ENCODE peak calls at places on chromosomes 13 and 19, in five cellular contexts. One of them, this sample, is unnamed. For H3K27me3, the result is how much of the 10 kb centered on the place peaks cover.

GRCh38 chr19:15180451-15181390 is 20.1 kb downstream of the NOTCH3 start:
- DNase-seq in heart right ventricle: peak
- DNase-seq in osteoblast: peak
- DNase-seq in PC-3: no peak
- DNase-seq in HL-60: no peak
- DNase-seq in this sample: peak

GRCh38 chr13:92966900-92967299 is 259.7 kb upstream of the GPC6 start:
- DNase-seq in heart right ventricle: no peak
- DNase-seq in osteoblast: no peak
- DNase-seq in PC-3: no peak
- DNase-seq in HL-60: no peak
- DNase-seq in this sample: no peak

GRCh38 chr19:17025361-17025760 is 1.2 kb downstream of the CPAMD8 start:
- DNase-seq in heart right ventricle: no peak
- DNase-seq in osteoblast: peak
- DNase-seq in PC-3: no peak
- DNase-seq in HL-60: no peak
- DNase-seq in this sample: no peak

GRCh38 chr13:49776871-49777270 is 15.6 kb downstream of the KPNA3 start:
- DNase-seq in heart right ventricle: no peak
- DNase-seq in osteoblast: no peak
- DNase-seq in PC-3: no peak
- DNase-seq in HL-60: no peak
- DNase-seq in this sample: no peak

GRCh38 chr19:50486823-50487515 is 10.3 kb upstream of the GARIN5A start:
- DNase-seq in heart right ventricle: no peak
- DNase-seq in osteoblast: no peak
- DNase-seq in PC-3: peak
- DNase-seq in HL-60: peak
- DNase-seq in this sample: no peak

GRCh38 chr19:9934132-9934950 is 2.0 kb downstream of the OLFM2 start:
- DNase-seq in heart right ventricle: peak
- DNase-seq in osteoblast: peak
- DNase-seq in PC-3: peak
- DNase-seq in HL-60: no peak
- DNase-seq in this sample: peak

GRCh38 chr13:30235206-30235605 is 72.1 kb downstream of the KATNAL1 start:
- DNase-seq in heart right ventricle: no peak
- DNase-seq in osteoblast: no peak
- DNase-seq in PC-3: no peak
- DNase-seq in HL-60: no peak
- DNase-seq in this sample: no peak

GRCh38 chr13:33244907-33245287 is 40.7 kb downstream of the STARD13 start:
- DNase-seq in heart right ventricle: no peak
- DNase-seq in osteoblast: peak
- DNase-seq in PC-3: no peak
- DNase-seq in HL-60: no peak
- DNase-seq in this sample: no peak

GRCh38 chr19:33434886-33435705 is 61.6 kb downstream of the CEBPG start:
- DNase-seq in heart right ventricle: no peak
- DNase-seq in osteoblast: peak
- DNase-seq in PC-3: no peak
- DNase-seq in HL-60: no peak
- DNase-seq in this sample: no peak

GRCh38 chr19:32238076-32238475 is 107.3 kb upstream of the ZNF507 start:
- DNase-seq in heart right ventricle: no peak
- DNase-seq in osteoblast: no peak
- DNase-seq in PC-3: no peak
- DNase-seq in HL-60: no peak
- DNase-seq in this sample: no peak

GRCh38 chr19:17441241-17442135 is 7.0 kb downstream of the TMEM221 start:
- DNase-seq in heart right ventricle: no peak
- DNase-seq in osteoblast: peak
- DNase-seq in PC-3: peak
- DNase-seq in HL-60: no peak
- DNase-seq in this sample: no peak

GRCh38 chr19:35099155-35099896 is 16.3 kb upstream of the FXYD3 start:
- DNase-seq in heart right ventricle: no peak
- DNase-seq in osteoblast: peak
- DNase-seq in PC-3: no peak
- DNase-seq in HL-60: no peak
- DNase-seq in this sample: peak

GRCh38 chr13:44620057-44620456 is 43.9 kb upstream of the TSC22D1 start:
- DNase-seq in heart right ventricle: no peak
- DNase-seq in osteoblast: no peak
- DNase-seq in PC-3: peak
- DNase-seq in HL-60: no peak
- DNase-seq in this sample: no peak

GRCh38 chr19:19820774-19821315 is 705 bp downstream of the ZNF506 start:
- DNase-seq in heart right ventricle: no peak
- DNase-seq in osteoblast: no peak
- DNase-seq in PC-3: no peak
- DNase-seq in HL-60: no peak
- DNase-seq in this sample: no peak

GRCh38 chr13:97567510-97568243 is 133.7 kb downstream of the RAP2A start:
- DNase-seq in heart right ventricle: no peak
- DNase-seq in osteoblast: no peak
- DNase-seq in PC-3: peak
- DNase-seq in HL-60: no peak
- DNase-seq in this sample: peak

GRCh38 chr19:15516363-15516762 is 8.0 kb downstream of the CYP4F22 start:
- DNase-seq in heart right ventricle: no peak
- DNase-seq in osteoblast: no peak
- DNase-seq in PC-3: no peak
- DNase-seq in HL-60: no peak
- DNase-seq in this sample: no peak

GRCh38 chr13:113924184-113924583 is 49.7 kb downstream of the C13orf46 start:
- DNase-seq in heart right ventricle: no peak
- DNase-seq in osteoblast: no peak
- DNase-seq in PC-3: no peak
- DNase-seq in HL-60: no peak
- DNase-seq in this sample: no peak

GRCh38 chr19:32122258-32122657 is 223.2 kb upstream of the ZNF507 start:
- DNase-seq in heart right ventricle: no peak
- DNase-seq in osteoblast: no peak
- DNase-seq in PC-3: no peak
- DNase-seq in HL-60: no peak
- DNase-seq in this sample: no peak

GRCh38 chr13:51831519-51831918 is 13.5 kb downstream of the TMEM272 start:
- DNase-seq in heart right ventricle: no peak
- DNase-seq in osteoblast: no peak
- DNase-seq in PC-3: no peak
- DNase-seq in HL-60: no peak
- DNase-seq in this sample: no peak

GRCh38 chr13:70894258-70894657 is 786.0 kb upstream of the KLHL1 start:
- DNase-seq in heart right ventricle: no peak
- DNase-seq in osteoblast: no peak
- DNase-seq in PC-3: no peak
- DNase-seq in HL-60: no peak
- DNase-seq in this sample: no peak

GRCh38 chr13:79547821-79548220 is 66.9 kb downstream of the NDFIP2 start:
- DNase-seq in heart right ventricle: no peak
- DNase-seq in osteoblast: no peak
- DNase-seq in PC-3: no peak
- DNase-seq in HL-60: no peak
- DNase-seq in this sample: no peak

GRCh38 chr13:45807520-45808099 is 43.9 kb downstream of the SIAH3 start:
- DNase-seq in heart right ventricle: peak
- DNase-seq in osteoblast: no peak
- DNase-seq in PC-3: peak
- DNase-seq in HL-60: peak
- DNase-seq in this sample: peak

GRCh38 chr19:1768248-1768647 is 14.9 kb downstream of the ONECUT3 start:
- DNase-seq in heart right ventricle: no peak
- DNase-seq in osteoblast: no peak
- DNase-seq in PC-3: no peak
- DNase-seq in HL-60: no peak
- DNase-seq in this sample: no peak

GRCh38 chr13:74708629-74709028 is 574.4 kb upstream of the KLF12 start:
- DNase-seq in heart right ventricle: no peak
- DNase-seq in osteoblast: no peak
- DNase-seq in PC-3: no peak
- DNase-seq in HL-60: no peak
- DNase-seq in this sample: no peak

GRCh38 chr13:92433963-92434362 is 792.6 kb upstream of the GPC6 start:
- DNase-seq in heart right ventricle: no peak
- DNase-seq in osteoblast: no peak
- DNase-seq in PC-3: no peak
- DNase-seq in HL-60: no peak
- DNase-seq in this sample: no peak

GRCh38 chr19:13269348-13269747 is 119.1 kb downstream of the IER2 start:
- DNase-seq in heart right ventricle: no peak
- DNase-seq in osteoblast: no peak
- DNase-seq in PC-3: no peak
- DNase-seq in HL-60: no peak
- DNase-seq in this sample: no peak

GRCh38 chr13:69092615-69093322 is 1014.9 kb upstream of the ATXN8OS start:
- DNase-seq in heart right ventricle: no peak
- DNase-seq in osteoblast: no peak
- DNase-seq in PC-3: no peak
- DNase-seq in HL-60: no peak
- DNase-seq in this sample: no peak

GRCh38 chr13:104143760-104144406 is 1077.7 kb upstream of the SLC10A2 start:
- DNase-seq in heart right ventricle: no peak
- DNase-seq in osteoblast: no peak
- DNase-seq in PC-3: peak
- DNase-seq in HL-60: no peak
- DNase-seq in this sample: no peak

GRCh38 chr13:106520205-106521004 is 15.1 kb downstream of the EFNB2 start:
- DNase-seq in heart right ventricle: no peak
- DNase-seq in osteoblast: no peak
- DNase-seq in PC-3: peak
- DNase-seq in HL-60: no peak
- DNase-seq in this sample: no peak

GRCh38 chr19:4519172-4519496 is 848 bp upstream of the PLIN4 start:
- DNase-seq in heart right ventricle: no peak
- DNase-seq in osteoblast: no peak
- DNase-seq in PC-3: no peak
- DNase-seq in HL-60: no peak
- DNase-seq in this sample: no peak

GRCh38 chr13:51559916-51560315 is 24.3 kb upstream of the WDFY2 start:
- DNase-seq in heart right ventricle: no peak
- DNase-seq in osteoblast: no peak
- DNase-seq in PC-3: no peak
- DNase-seq in HL-60: peak
- DNase-seq in this sample: no peak

GRCh38 chr19:15506074-15506565 is 2.2 kb upstream of the CYP4F22 start:
- DNase-seq in heart right ventricle: no peak
- DNase-seq in osteoblast: no peak
- DNase-seq in PC-3: no peak
- DNase-seq in HL-60: no peak
- DNase-seq in this sample: no peak

GRCh38 chr13:50410921-50411712 is 395.9 kb downstream of the KCNRG start:
- DNase-seq in heart right ventricle: no peak
- DNase-seq in osteoblast: peak
- DNase-seq in PC-3: peak
- DNase-seq in HL-60: no peak
- DNase-seq in this sample: no peak

GRCh38 chr13:110538632-110539031 is 22.9 kb downstream of the RAB20 start:
- DNase-seq in heart right ventricle: peak
- DNase-seq in osteoblast: peak
- DNase-seq in PC-3: no peak
- DNase-seq in HL-60: no peak
- DNase-seq in this sample: no peak

GRCh38 chr13:100828226-100828625 is 153.6 kb upstream of the TMTC4 start:
- DNase-seq in heart right ventricle: no peak
- DNase-seq in osteoblast: no peak
- DNase-seq in PC-3: no peak
- DNase-seq in HL-60: no peak
- DNase-seq in this sample: no peak

GRCh38 chr19:13087795-13088537 is 14.7 kb downstream of the LYL1 start:
- DNase-seq in heart right ventricle: no peak
- DNase-seq in osteoblast: no peak
- DNase-seq in PC-3: no peak
- DNase-seq in HL-60: no peak
- DNase-seq in this sample: no peak

GRCh38 chr13:60019119-60019993 is 144.4 kb downstream of the DIAPH3 start:
- DNase-seq in heart right ventricle: no peak
- DNase-seq in osteoblast: peak
- DNase-seq in PC-3: no peak
- DNase-seq in HL-60: no peak
- DNase-seq in this sample: peak

GRCh38 chr13:39935155-39935554 is 279.7 kb downstream of the COG6 start:
- DNase-seq in heart right ventricle: no peak
- DNase-seq in osteoblast: no peak
- DNase-seq in PC-3: no peak
- DNase-seq in HL-60: no peak
- DNase-seq in this sample: no peak

GRCh38 chr19:45484273-45484945 is 12.4 kb downstream of the RTN2 start:
- DNase-seq in heart right ventricle: no peak
- DNase-seq in osteoblast: no peak
- DNase-seq in PC-3: no peak
- DNase-seq in HL-60: no peak
- DNase-seq in this sample: no peak
- H3K27ac ChIP-seq in heart right ventricle: no peak
- H3K27ac ChIP-seq in osteoblast: no peak
- H3K27ac ChIP-seq in PC-3: no peak
- H3K27ac ChIP-seq in HL-60: no peak
- H3K27ac ChIP-seq in this sample: no peak

DNA sequence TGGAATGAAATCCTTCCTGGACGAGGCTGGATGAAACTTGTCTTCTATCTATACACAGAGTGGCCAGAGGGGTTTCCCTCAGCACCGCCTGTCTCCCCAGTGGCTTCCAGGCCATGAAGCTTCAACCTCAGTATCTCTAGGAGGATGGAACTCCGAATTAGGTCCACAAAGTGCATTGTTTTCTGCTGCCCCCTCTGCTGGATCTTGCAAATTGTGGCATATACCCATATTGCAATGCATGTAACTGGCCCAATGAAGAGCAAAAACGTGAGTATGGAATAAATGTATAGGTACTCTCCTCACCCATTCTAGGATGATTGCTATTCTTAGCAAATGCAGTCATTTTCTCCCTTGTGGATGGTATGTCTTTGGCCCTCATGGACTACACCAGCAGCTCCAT is 14.7 kb upstream of the LILRB4 start:
- DNase-seq in heart right ventricle: no peak
- DNase-seq in osteoblast: no peak
- DNase-seq in PC-3: no peak
- DNase-seq in HL-60: no peak
- DNase-seq in this sample: no peak
- H3K27me3 ChIP-seq in heart right ventricle: under half
- H3K27me3 ChIP-seq in osteoblast: under half
- H3K27me3 ChIP-seq in PC-3: half or more
- H3K27me3 ChIP-seq in HL-60: under half
- H3K27me3 ChIP-seq in this sample: under half

GRCh38 chr19:39155114-39155700 is 29.6 kb downstream of the PAK4 start:
- DNase-seq in heart right ventricle: no peak
- DNase-seq in osteoblast: peak
- DNase-seq in PC-3: no peak
- DNase-seq in HL-60: no peak
- DNase-seq in this sample: no peak
- H3K27ac ChIP-seq in heart right ventricle: no peak
- H3K27ac ChIP-seq in osteoblast: no peak
- H3K27ac ChIP-seq in PC-3: peak
- H3K27ac ChIP-seq in HL-60: no peak
- H3K27ac ChIP-seq in this sample: peak

GRCh38 chr13:42997381-42997780 is 5.3 kb upstream of the EPSTI1 start:
- DNase-seq in heart right ventricle: no peak
- DNase-seq in osteoblast: no peak
- DNase-seq in PC-3: no peak
- DNase-seq in HL-60: no peak
- DNase-seq in this sample: no peak
- H3K27me3 ChIP-seq in heart right ventricle: under half
- H3K27me3 ChIP-seq in osteoblast: under half
- H3K27me3 ChIP-seq in PC-3: under half
- H3K27me3 ChIP-seq in HL-60: under half
- H3K27me3 ChIP-seq in this sample: under half

GRCh38 chr19:44806271-44806670 is 2.6 kb upstream of the BCAM start:
- DNase-seq in heart right ventricle: no peak
- DNase-seq in osteoblast: peak
- DNase-seq in PC-3: no peak
- DNase-seq in HL-60: no peak
- DNase-seq in this sample: no peak
- H3K27ac ChIP-seq in heart right ventricle: no peak
- H3K27ac ChIP-seq in osteoblast: no peak
- H3K27ac ChIP-seq in PC-3: no peak
- H3K27ac ChIP-seq in HL-60: no peak
- H3K27ac ChIP-seq in this sample: no peak